ENCODE peak calls at places on chromosomes 1 and 21, in six cellular contexts. Q, M, H, J, F and Y are unnamed samples.
A peak's percentile ranks its signal among the peaks of the same experiment; 100 is the strongest.

GRCh38 chr1:91683598-91683951 is 182.9 kb downstream of the CDC7 start:
- DNase-seq in H (no peak), J (peak; percentile 24), M (no peak), Q (no peak), F (no peak), Y (no peak)

GRCh38 chr1:100631015-100631521 is 88.5 kb upstream of the VCAM1 start:
- DNase-seq in F (peak; percentile 48), Q (no peak), M (no peak), J (no peak), H (no peak), Y (no peak)

GRCh38 chr1:52738148-52738547 is 11.9 kb downstream of the ZYG11B start:
- DNase-seq in M (no peak), Q (no peak), J (no peak), H (peak; percentile 83), F (no peak), Y (no peak)

GRCh38 chr1:150549496-150550221 is 451 bp downstream of the ADAMTSL4 start:
- DNase-seq in M (no peak), J (no peak), H (no peak), F (no peak), Q (no peak), Y (no peak)

GRCh38 chr1:221794079-221794670 is 52.3 kb upstream of the DUSP10 start:
- DNase-seq in F (no peak), M (no peak), Q (peak; percentile 47), H (no peak), J (no peak), Y (no peak)

GRCh38 chr1:29134695-29135028 is 11.0 kb upstream of the TMEM200B start:
- DNase-seq in H (no peak), F (no peak), Q (no peak), J (no peak), M (no peak), Y (no peak)

GRCh38 chr1:232630047-232630893 is at the start of gene SIPA1L2:
- DNase-seq in M (peak; percentile 85), J (peak; percentile 100), H (peak; percentile 92), Q (peak; percentile 84), F (peak; percentile 97), Y (peak; percentile 92)

GRCh38 chr1:39849203-39849602 is 34.1 kb downstream of the TRIT1 start:
- DNase-seq in M (no peak), J (no peak), F (no peak), Q (no peak), H (no peak), Y (no peak)

GRCh38 chr1:187942986-187943385 is 1114.2 kb downstream of the PLA2G4A start:
- DNase-seq in H (no peak), Q (no peak), M (no peak), J (no peak), F (no peak), Y (no peak)

GRCh38 chr21:38955495-38955894 is 149.8 kb downstream of the ETS2 start:
- DNase-seq in H (no peak), J (no peak), F (no peak), Q (no peak), M (no peak), Y (no peak)

GRCh38 chr1:30748098-30748698 is 9.4 kb downstream of the LAPTM5 start:
- DNase-seq in H (no peak), F (no peak), Q (no peak), M (no peak), J (no peak), Y (peak; percentile 16)

GRCh38 chr1:19710825-19711611 is 46.3 kb downstream of the HTR6 start:
- DNase-seq in F (no peak), H (no peak), J (no peak), M (no peak), Q (no peak), Y (peak; percentile 21)

GRCh38 chr1:4061521-4062031 is 161.5 kb upstream of the C1orf174 start:
- DNase-seq in J (no peak), H (no peak), F (no peak), Q (no peak), M (no peak), Y (no peak)

GRCh38 chr1:177912991-177913390 is 56.9 kb downstream of the SEC16B start:
- DNase-seq in Q (no peak), H (no peak), J (no peak), M (no peak), F (no peak), Y (no peak)

GRCh38 chr1:243461700-243462099 is 205.9 kb downstream of the SDCCAG8 start:
- DNase-seq in H (no peak), F (no peak), M (no peak), J (no peak), Q (no peak), Y (no peak)

GRCh38 chr1:29360768-29361167 is 124.4 kb downstream of the PTPRU start:
- DNase-seq in M (no peak), Q (no peak), J (no peak), F (no peak), H (no peak), Y (no peak)

GRCh38 chr1:63601463-63601862 is 8.3 kb downstream of the PGM1 start:
- DNase-seq in H (peak; percentile 16), M (no peak), F (no peak), J (no peak), Q (no peak), Y (no peak)

GRCh38 chr1:63599799-63600198 is 6.6 kb downstream of the PGM1 start:
- DNase-seq in H (no peak), J (no peak), M (no peak), Q (no peak), F (no peak), Y (no peak)

GRCh38 chr1:63601912-63602311 is 8.7 kb downstream of the PGM1 start:
- DNase-seq in Q (no peak), F (no peak), H (no peak), J (no peak), M (no peak), Y (no peak)

GRCh38 chr1:63601061-63601460 is 7.8 kb downstream of the PGM1 start:
- DNase-seq in Q (no peak), J (no peak), F (no peak), H (no peak), M (no peak), Y (no peak)

GRCh38 chr1:63600248-63600647 is 7.0 kb downstream of the PGM1 start:
- DNase-seq in F (no peak), H (no peak), J (no peak), M (no peak), Q (no peak), Y (no peak)
- H3K27ac ChIP-seq in F (no peak overlapping the region), H (peak overlapping the region; percentile 98), J (no peak overlapping the region), M (no peak overlapping the region), Q (no peak overlapping the region), Y (no peak overlapping the region)

GRCh38 chr1:16116625-16117024 is 39.2 kb downstream of the EPHA2 start:
- DNase-seq in Q (no peak), J (no peak), M (no peak), H (no peak), F (no peak), Y (no peak)

GRCh38 chr1:16117936-16118335 is 37.9 kb downstream of the EPHA2 start:
- DNase-seq in J (no peak), F (no peak), M (no peak), Q (no peak), H (no peak), Y (no peak)

GRCh38 chr1:16114527-16115467 is 41.1 kb downstream of the EPHA2 start:
- DNase-seq in J (peak; percentile 69), F (no peak), Q (no peak), M (no peak), H (no peak), Y (no peak)

GRCh38 chr1:16117369-16117768 is 38.5 kb downstream of the EPHA2 start:
- DNase-seq in F (peak; percentile 64), H (no peak), M (no peak), J (no peak), Q (no peak), Y (no peak)

GRCh38 chr1:16115468-16116363 is 40.2 kb downstream of the EPHA2 start:
- DNase-seq in Q (no peak), F (no peak), M (no peak), H (no peak), J (no peak), Y (no peak)
- H3K27ac ChIP-seq in Q (no peak overlapping the region), F (no peak overlapping the region), M (peak overlapping the region; percentile 72), H (no peak overlapping the region), J (no peak overlapping the region), Y (no peak overlapping the region)

GRCh38 chr1:205510308-205510950 is 6.0 kb downstream of the CDK18 start:
- DNase-seq in J (no peak), H (no peak), M (no peak), Q (no peak), F (no peak), Y (no peak)

GRCh38 chr1:205510951-205511330 is 6.5 kb downstream of the CDK18 start:
- DNase-seq in M (no peak), F (no peak), H (no peak), Q (no peak), J (no peak), Y (no peak)

GRCh38 chr1:205514211-205515142 is 10.0 kb downstream of the CDK18 start:
- DNase-seq in F (no peak), M (no peak), H (no peak), J (no peak), Q (no peak), Y (no peak)

GRCh38 chr1:205513774-205514173 is 9.3 kb downstream of the CDK18 start:
- DNase-seq in H (no peak), F (no peak), Q (no peak), M (no peak), J (no peak), Y (no peak)

DNA sequence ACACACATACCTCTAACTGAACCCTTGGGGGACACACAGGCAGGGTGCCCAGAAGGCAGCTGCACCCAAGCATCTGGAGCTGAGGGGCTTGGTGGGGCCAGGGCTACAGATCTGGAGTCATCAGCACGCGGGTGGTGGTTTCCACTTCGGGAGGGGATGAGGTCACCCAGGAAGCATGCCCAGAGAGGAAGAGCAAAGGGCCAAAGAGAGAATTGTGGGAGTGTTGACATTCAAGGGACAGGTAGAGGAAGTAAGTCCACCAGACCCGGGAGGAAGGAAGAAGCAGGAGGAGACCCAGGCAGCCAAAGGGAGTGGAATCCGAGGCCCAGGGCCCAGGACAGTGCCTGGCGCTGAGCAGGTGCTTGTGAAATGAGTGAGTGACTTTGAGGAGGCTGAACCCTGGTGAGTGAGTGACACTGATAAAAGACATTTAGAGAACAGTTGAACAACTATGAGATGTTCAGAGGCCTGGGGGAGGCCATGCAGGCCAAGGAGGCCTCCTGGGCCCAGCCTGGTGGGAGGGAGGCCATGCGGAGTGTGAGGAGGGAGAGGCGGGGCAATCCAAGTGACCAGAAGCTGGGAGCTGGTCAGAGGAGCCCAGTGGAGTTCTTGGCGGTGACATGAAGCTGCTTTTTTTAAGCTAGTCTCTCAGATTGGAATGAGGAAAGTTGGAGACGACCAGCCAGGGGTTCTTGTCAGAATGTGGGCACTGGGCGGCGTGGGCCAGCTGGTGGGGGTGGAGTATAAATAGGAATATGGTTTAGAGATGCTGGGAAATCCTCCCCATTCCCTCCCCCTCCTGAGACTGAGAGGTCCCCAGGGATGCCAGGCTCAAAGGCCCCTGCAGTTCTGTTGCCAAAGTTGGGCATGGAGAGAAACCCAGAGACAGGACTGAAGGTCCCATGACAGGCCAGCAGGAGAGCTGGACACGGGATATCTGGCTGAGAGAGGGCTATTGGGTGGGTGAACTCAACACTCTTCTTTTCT is 7.9 kb downstream of the CDK18 start:
- DNase-seq in M (no peak), F (no peak), Q (no peak), J (no peak), H (no peak), Y (no peak)
- H3K27ac ChIP-seq in M (peak overlapping the region; percentile 2), F (no peak overlapping the region), Q (no peak overlapping the region), J (peak overlapping the region; percentile 54), H (peak overlapping the region; percentile 53), Y (peak overlapping the region; percentile 74)

DNA sequence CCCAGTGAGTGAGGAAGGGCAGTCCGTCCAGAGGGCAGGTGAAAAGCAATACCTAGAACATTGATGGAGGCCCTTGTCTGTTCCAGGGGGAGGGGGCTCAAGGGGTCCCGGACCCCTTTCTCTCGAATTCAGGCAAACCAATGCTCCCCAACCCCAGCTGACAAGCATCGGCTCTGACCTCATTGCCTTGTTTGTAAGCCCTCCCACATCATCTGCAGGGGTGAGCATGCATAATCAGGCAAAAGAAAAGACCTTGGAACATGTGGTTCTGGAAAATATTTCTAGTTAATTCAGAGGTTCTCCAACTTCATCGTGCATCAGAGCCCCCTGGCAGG is 231.3 kb downstream of the TOMM20 start:
- DNase-seq in M (no peak), Q (no peak), H (no peak), F (no peak), J (no peak), Y (no peak)
- H3K27ac ChIP-seq in M (no peak overlapping the region), Q (no peak overlapping the region), H (peak overlapping the region; percentile 85), F (no peak overlapping the region), J (no peak overlapping the region), Y (no peak overlapping the region)